ENCODE peak calls at places on chromosome 11, in seven cellular contexts. D, X, B, L, O, J and F are unnamed samples.

GRCh38 chr11:123630126-123630531 is 24.3 kb downstream of the SCN3B start:
- DNase-seq in D (no peak), X (no peak), B (no peak), L (no peak), O (no peak), J (no peak), F (no peak)

GRCh38 chr11:63610604-63611394 is 3.4 kb downstream of the PLAAT3 start:
- DNase-seq in D (no peak), X (no peak), B (no peak), L (no peak), O (no peak), J (peak; percentile 21), F (no peak)

GRCh38 chr11:19025799-19026406 is 34.6 kb downstream of the MRGPRX2 start:
- DNase-seq in D (no peak), X (peak; percentile 9), B (no peak), L (no peak), O (no peak), J (no peak), F (no peak)

GRCh38 chr11:35036642-35037041 is 102.3 kb upstream of the CD44 start:
- DNase-seq in D (no peak), X (no peak), B (no peak), L (no peak), O (no peak), J (no peak), F (no peak)

GRCh38 chr11:123429851-123430735 is at the start of gene GRAMD1B:
- DNase-seq in D (peak; percentile 91), X (peak; percentile 81), B (peak; percentile 67), L (peak; percentile 11), O (peak; percentile 67), J (peak; percentile 47), F (peak; percentile 38)

GRCh38 chr11:1353383-1354124 is 36.2 kb upstream of the BRSK2 start:
- DNase-seq in D (peak; percentile 63), X (no peak), B (no peak), L (no peak), O (peak; percentile 32), J (no peak), F (peak; percentile 41)

GRCh38 chr11:80758787-80759186 is 1318.0 kb upstream of the TENM4 start:
- DNase-seq in D (no peak), X (no peak), B (no peak), L (no peak), O (no peak), J (no peak), F (no peak)

GRCh38 chr11:67493548-67494370 is 10.9 kb downstream of the AIP start:
- DNase-seq in D (no peak), X (no peak), B (no peak), L (peak; percentile 41), O (no peak), J (no peak), F (no peak)

GRCh38 chr11:35651263-35651662 is 11.3 kb upstream of the TRIM44 start:
- DNase-seq in D (no peak), X (no peak), B (no peak), L (no peak), O (no peak), J (no peak), F (no peak)

GRCh38 chr11:12280199-12280837 is 97.1 kb upstream of the PARVA start:
- DNase-seq in D (no peak), X (no peak), B (no peak), L (no peak), O (no peak), J (peak; percentile 24), F (no peak)

GRCh38 chr11:128936546-128937275 is 6.0 kb downstream of the TP53AIP1 start:
- DNase-seq in D (peak; percentile 72), X (no peak), B (no peak), L (no peak), O (no peak), J (no peak), F (no peak)

GRCh38 chr11:93939084-93939780 is 81.9 kb upstream of the HEPHL1 start:
- DNase-seq in D (no peak), X (peak; percentile 98), B (no peak), L (no peak), O (no peak), J (no peak), F (no peak)

GRCh38 chr11:116215471-116216113 is 557.2 kb downstream of the BUD13 start:
- DNase-seq in D (no peak), X (no peak), B (no peak), L (no peak), O (no peak), J (no peak), F (no peak)

GRCh38 chr11:117411736-117412135 is 84.1 kb downstream of the CEP164 start:
- DNase-seq in D (no peak), X (no peak), B (no peak), L (no peak), O (no peak), J (no peak), F (no peak)

GRCh38 chr11:133075351-133075750 is 456.9 kb downstream of the OPCML start:
- DNase-seq in D (no peak), X (no peak), B (no peak), L (no peak), O (no peak), J (no peak), F (no peak)

GRCh38 chr11:122781378-122782040 is 56.8 kb upstream of the CRTAM start:
- DNase-seq in D (peak; percentile 92), X (peak; percentile 95), B (peak; percentile 87), L (peak; percentile 82), O (peak; percentile 90), J (peak; percentile 84), F (peak; percentile 86)

GRCh38 chr11:101296896-101297295 is 167.3 kb upstream of the PGR start:
- DNase-seq in D (no peak), X (peak; percentile 44), B (no peak), L (no peak), O (no peak), J (no peak), F (no peak)
- H3K4me1 ChIP-seq in D (no peaks in the 10 kb centered on the region), X (peaks cover 3% of the 10 kb centered on the region), B (no peaks in the 10 kb centered on the region), L (no peaks in the 10 kb centered on the region), O (no peaks in the 10 kb centered on the region), J (no peaks in the 10 kb centered on the region), F (no peaks in the 10 kb centered on the region)

GRCh38 chr11:58609723-58610122 is 12.7 kb upstream of the CNTF start:
- DNase-seq in D (no peak), X (no peak), B (no peak), L (no peak), O (no peak), J (no peak), F (no peak)
- H3K36me3 ChIP-seq in D (peaks cover 29% of the 10 kb centered on the region), X (peaks cover 52% of the 10 kb centered on the region), B (peaks cover 52% of the 10 kb centered on the region), L (peaks cover 28% of the 10 kb centered on the region), O (peaks cover 4% of the 10 kb centered on the region), J (peaks cover 51% of the 10 kb centered on the region), F (peaks cover 18% of the 10 kb centered on the region)

GRCh38 chr11:45855308-45855707 is 8.0 kb downstream of the CRY2 start:
- DNase-seq in D (no peak), X (no peak), B (no peak), L (no peak), O (no peak), J (no peak), F (no peak)

GRCh38 chr11:45852712-45853101 is 5.4 kb downstream of the CRY2 start:
- DNase-seq in D (no peak), X (no peak), B (no peak), L (no peak), O (no peak), J (no peak), F (no peak)

GRCh38 chr11:45856044-45856468 is 8.8 kb downstream of the CRY2 start:
- DNase-seq in D (no peak), X (no peak), B (no peak), L (no peak), O (no peak), J (no peak), F (no peak)

GRCh38 chr11:45852018-45852711 is 4.9 kb downstream of the CRY2 start:
- DNase-seq in D (no peak), X (no peak), B (no peak), L (no peak), O (no peak), J (no peak), F (no peak)

DNA sequence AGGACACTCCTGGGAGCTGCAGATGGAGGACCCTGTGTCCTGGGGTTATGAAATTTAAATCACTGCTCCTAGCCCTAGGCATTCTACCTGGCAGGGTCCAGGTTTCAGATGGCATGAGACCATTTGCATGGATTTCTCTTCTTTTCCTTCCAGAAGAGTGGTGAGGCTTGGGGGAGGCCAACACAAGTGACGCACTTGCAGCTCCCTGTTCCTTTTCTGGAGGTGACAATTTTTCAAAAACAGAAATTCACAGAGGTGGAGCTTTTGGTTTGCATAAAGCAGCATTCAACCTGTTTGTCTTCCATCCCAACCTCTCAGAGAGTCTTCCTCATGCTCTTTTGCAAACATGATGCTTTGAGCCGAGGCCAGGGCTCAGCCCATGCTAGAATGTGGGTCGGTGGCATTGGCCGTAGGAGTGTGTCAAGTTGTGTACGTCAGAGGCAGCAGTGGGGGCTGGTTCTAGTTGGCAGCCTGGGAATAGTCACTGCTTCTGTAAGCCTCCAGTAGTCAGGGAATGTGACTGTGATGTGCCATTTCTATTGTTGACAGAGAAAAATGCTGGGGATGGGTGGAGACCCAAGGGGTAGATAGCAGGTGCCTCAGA is 6.4 kb downstream of the CRY2 start:
- DNase-seq in D (no peak), X (no peak), B (no peak), L (no peak), O (no peak), J (no peak), F (peak; percentile 65)
- H3K4me1 ChIP-seq in D (peaks cover 83% of the 10 kb centered on the region), X (peaks cover 6% of the 10 kb centered on the region), B (peaks cover 100% of the 10 kb centered on the region), L (peaks cover 72% of the 10 kb centered on the region), O (peaks cover 12% of the 10 kb centered on the region), J (peaks cover 100% of the 10 kb centered on the region), F (peaks cover 97% of the 10 kb centered on the region)

GRCh38 chr11:33910261-33910959 is 18.5 kb upstream of the LMO2 start:
- DNase-seq in D (no peak), X (no peak), B (no peak), L (no peak), O (no peak), J (no peak), F (no peak)

GRCh38 chr11:33909552-33909951 is 17.7 kb upstream of the LMO2 start:
- DNase-seq in D (no peak), X (no peak), B (no peak), L (no peak), O (no peak), J (no peak), F (no peak)

GRCh38 chr11:33910960-33911339 is 19.1 kb upstream of the LMO2 start:
- DNase-seq in D (no peak), X (no peak), B (no peak), L (no peak), O (no peak), J (no peak), F (no peak)

GRCh38 chr11:33904128-33904527 is 12.3 kb upstream of the LMO2 start:
- DNase-seq in D (no peak), X (no peak), B (no peak), L (no peak), O (no peak), J (no peak), F (no peak)

DNA sequence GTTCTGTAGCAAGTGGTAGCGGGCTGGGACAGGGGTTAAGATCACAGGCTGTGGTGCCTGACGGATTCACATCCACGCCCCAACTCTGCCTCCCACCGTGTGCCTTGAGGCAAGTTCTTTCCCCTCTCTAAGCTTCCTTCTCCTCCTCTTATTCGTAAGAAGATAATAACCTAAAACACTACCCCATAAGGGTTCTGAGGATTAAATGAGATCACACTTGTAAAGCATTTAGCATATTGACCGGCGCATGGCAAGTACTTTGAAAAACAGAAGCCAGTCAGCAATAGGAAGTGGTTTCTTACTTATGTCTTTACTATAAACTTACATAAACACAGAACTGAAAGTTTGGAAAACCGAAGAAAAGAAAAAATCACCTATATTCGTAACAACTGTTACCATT is 15.5 kb upstream of the LMO2 start:
- DNase-seq in D (no peak), X (no peak), B (no peak), L (no peak), O (no peak), J (no peak), F (no peak)
- H3K36me3 ChIP-seq in D (no peaks in the 10 kb centered on the region), X (no peaks in the 10 kb centered on the region), B (no peaks in the 10 kb centered on the region), L (no peaks in the 10 kb centered on the region), O (no peaks in the 10 kb centered on the region), J (no peaks in the 10 kb centered on the region), F (no peaks in the 10 kb centered on the region)

GRCh38 chr11:76768091-76769047 is 14.8 kb upstream of the TSKU start:
- DNase-seq in D (peak; percentile 86), X (no peak), B (peak; percentile 77), L (no peak), O (peak; percentile 84), J (peak; percentile 62), F (peak; percentile 77)
- H3K4me1 ChIP-seq in D (peaks cover 93% of the 10 kb centered on the region), X (peaks cover 44% of the 10 kb centered on the region), B (peaks cover 89% of the 10 kb centered on the region), L (peaks cover 16% of the 10 kb centered on the region), O (peaks cover 5% of the 10 kb centered on the region), J (peaks cover 86% of the 10 kb centered on the region), F (peaks cover 25% of the 10 kb centered on the region)